ENCODE peak calls at places on chromosomes 5 and 9, in eight cellular contexts. M is cardiac fibroblast, B is epithelial cell of esophagus, E is heart right ventricle, S is colonic mucosa, F is gastrocnemius medialis, C is AG04450, T is IMR-90. A is an unnamed sample.

GRCh38 chr9:129463477-129463876 is 157.4 kb downstream of the C9orf50 start:
- DNase-seq in M (no peak), C (no peak), T (no peak), E (no peak), S (no peak), B (no peak), F (no peak), A (no peak)

GRCh38 chr9:35237303-35237702 is 75.5 kb downstream of the UNC13B start:
- DNase-seq in B (no peak), F (no peak), M (no peak), S (peak; percentile 61), C (no peak), T (no peak), E (no peak), A (no peak)

GRCh38 chr5:73513996-73514395 is 15.8 kb downstream of the BTF3 start:
- DNase-seq in M (no peak), E (no peak), C (no peak), T (no peak), B (no peak), F (no peak), S (peak; percentile 64), A (no peak)

GRCh38 chr5:15249152-15249551 is 250.8 kb upstream of the FBXL7 start:
- DNase-seq in T (peak; percentile 84), E (no peak), C (peak; percentile 32), S (no peak), M (peak; percentile 71), B (peak; percentile 63), F (no peak), A (no peak)

GRCh38 chr5:27472000-27472763 is 433.8 kb upstream of the CDH9 start:
- DNase-seq in E (no peak), S (no peak), M (peak; percentile 26), C (no peak), B (no peak), T (peak; percentile 19), F (no peak), A (no peak)

GRCh38 chr9:27090231-27090630 is 18.8 kb upstream of the TEK start:
- DNase-seq in E (no peak), S (no peak), T (no peak), M (no peak), F (no peak), C (no peak), B (no peak), A (no peak)

GRCh38 chr5:40733842-40734563 is 21.8 kb downstream of the TTC33 start:
- DNase-seq in E (no peak), S (no peak), F (no peak), T (no peak), C (no peak), M (peak; percentile 27), B (no peak), A (no peak)

GRCh38 chr9:16670791-16671190 is 199.7 kb downstream of the BNC2 start:
- DNase-seq in B (no peak), T (no peak), M (no peak), E (no peak), F (no peak), S (no peak), C (no peak), A (no peak)

GRCh38 chr5:159211712-159212111 is 2.4 kb upstream of the RNF145 start:
- DNase-seq in C (no peak), E (no peak), S (peak; percentile 72), F (no peak), M (no peak), T (no peak), B (no peak), A (no peak)

GRCh38 chr9:135339378-135339973 is 140.1 kb upstream of the PPP1R26 start:
- DNase-seq in E (no peak), M (no peak), C (no peak), F (no peak), B (no peak), T (no peak), S (no peak), A (no peak)

GRCh38 chr9:129944501-129945116 is 98.4 kb downstream of the FNBP1 start:
- DNase-seq in E (no peak), F (no peak), T (no peak), M (no peak), C (no peak), S (no peak), B (peak; percentile 15), A (peak; percentile 86)

GRCh38 chr9:92610470-92611420 is 59.2 kb downstream of the IPPK start:
- DNase-seq in S (no peak), F (peak; percentile 49), B (no peak), C (no peak), T (peak; percentile 44), E (peak; percentile 54), M (peak; percentile 35), A (no peak)

GRCh38 chr9:137569609-137570203 is 9.0 kb downstream of the DPH7 start:
- DNase-seq in S (no peak), B (no peak), C (no peak), F (no peak), T (no peak), M (no peak), E (no peak), A (no peak)

GRCh38 chr5:82975812-82976211 is 101.4 kb downstream of the TMEM167A start:
- DNase-seq in C (no peak), B (peak; percentile 90), E (no peak), F (no peak), S (no peak), T (no peak), M (no peak), A (no peak)

GRCh38 chr9:23581936-23582335 is 244.1 kb downstream of the ELAVL2 start:
- DNase-seq in F (no peak), E (no peak), M (no peak), C (no peak), S (no peak), T (no peak), B (peak; percentile 99), A (peak; percentile 25)

GRCh38 chr9:76023715-76024195 is 133.3 kb downstream of the PCSK5 start:
- DNase-seq in E (no peak), M (no peak), T (no peak), S (no peak), C (no peak), B (no peak), F (no peak), A (no peak)

GRCh38 chr5:97297063-97297715 is 114.1 kb upstream of the RIOK2 start:
- DNase-seq in S (peak; percentile 40), E (no peak), C (no peak), T (peak; percentile 23), B (peak; percentile 37), M (peak; percentile 10), F (no peak), A (peak; percentile 27)

GRCh38 chr5:151123897-151124751 is 33.5 kb downstream of the ANXA6 start:
- DNase-seq in B (peak; percentile 32), F (peak; percentile 95), C (no peak), M (peak; percentile 25), S (no peak), T (peak; percentile 39), E (peak; percentile 51), A (no peak)

GRCh38 chr5:80834710-80835109 is 125.5 kb upstream of the RASGRF2 start:
- DNase-seq in S (no peak), M (no peak), F (no peak), C (no peak), T (no peak), E (no peak), B (no peak), A (no peak)

GRCh38 chr5:165328856-165329255 is 1823.4 kb downstream of the MAT2B start:
- DNase-seq in M (no peak), E (no peak), C (peak; percentile 3), B (peak; percentile 51), T (peak; percentile 33), F (no peak), S (no peak), A (no peak)

GRCh38 chr5:180170111-180170809 is 38.8 kb downstream of the RASGEF1C start:
- DNase-seq in B (no peak), E (no peak), S (no peak), F (no peak), T (no peak), M (no peak), C (no peak), A (no peak)

GRCh38 chr5:111550282-111551020 is 38.1 kb upstream of the STARD4 start:
- DNase-seq in S (peak; percentile 82), T (peak; percentile 99), C (peak; percentile 94), F (peak; percentile 84), E (peak; percentile 23), M (peak; percentile 96), B (peak; percentile 100), A (peak; percentile 8)
- H3K4me3 ChIP-seq in S (no peak overlapping the region), T (no peak overlapping the region), C (no peak overlapping the region), F (no peak overlapping the region), E (peak overlapping the region; percentile 21), M (no peak overlapping the region), B (no peak overlapping the region), A (no peak overlapping the region)

DNA sequence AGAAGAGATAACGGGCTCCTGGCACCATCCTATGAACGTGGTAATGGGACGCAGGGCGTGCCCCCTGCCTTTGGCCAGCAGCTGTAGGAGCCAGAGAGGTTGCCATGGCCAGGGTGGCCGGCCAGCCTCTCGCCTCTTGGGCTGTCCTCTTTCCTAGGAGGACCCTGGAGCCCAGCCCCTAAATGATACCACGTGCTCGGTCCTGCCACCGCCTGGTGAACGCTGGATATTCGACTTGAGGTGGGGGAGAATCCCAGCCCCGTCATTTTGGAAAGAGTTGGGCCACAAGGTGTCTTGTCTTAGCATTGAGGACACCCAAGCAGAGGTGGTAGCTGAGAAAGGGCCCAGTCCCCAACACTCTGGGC is 391 bp upstream of the NRG2 start:
- DNase-seq in F (no peak), S (no peak), E (peak; percentile 33), B (no peak), T (no peak), M (no peak), C (no peak), A (no peak)
- TF ChIP-seq CTCF in F (no peak), S (no peak), E (no peak), B (no peak), T (no peak), M (no peak), C (no peak), A (no peak)

DNA sequence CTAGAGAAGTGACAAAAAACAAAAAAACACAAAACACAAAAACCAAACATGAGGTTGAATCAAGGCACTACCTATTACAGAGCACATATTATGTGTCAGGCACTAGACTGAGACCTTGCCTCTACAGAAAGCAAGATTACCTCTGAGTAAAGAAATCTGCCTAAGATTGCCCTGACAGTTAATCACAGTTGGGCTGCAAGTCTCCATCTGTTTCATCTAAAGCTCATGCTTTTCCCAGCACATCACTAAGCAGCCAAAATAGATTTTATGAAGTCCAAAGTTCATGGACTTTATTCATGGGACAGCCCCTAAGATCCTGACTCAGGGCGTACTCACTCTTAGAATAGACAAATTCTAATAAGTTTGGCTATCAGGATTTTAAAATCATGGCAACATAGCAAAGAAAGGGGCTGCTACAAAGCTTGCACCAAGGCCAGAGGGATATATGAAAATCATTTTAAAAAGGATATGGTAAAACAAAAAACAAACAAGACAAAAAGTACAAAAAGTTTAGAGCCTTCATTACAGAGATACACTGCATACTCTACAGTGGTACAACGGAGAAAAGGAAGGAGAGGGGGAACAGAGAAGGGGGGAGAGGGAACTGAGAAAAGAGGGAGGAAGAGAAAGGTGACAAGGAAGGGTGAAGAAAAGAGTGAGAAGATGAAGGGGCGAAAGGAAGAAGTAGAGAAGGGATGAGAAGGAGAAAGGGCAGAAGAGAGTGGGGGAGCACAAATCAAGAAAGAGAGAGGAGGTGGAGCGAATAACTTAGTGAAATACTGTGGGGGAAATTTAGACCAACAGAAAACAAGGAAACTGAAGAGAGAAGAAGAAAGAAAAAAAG is 58.2 kb downstream of the RICTOR start:
- DNase-seq in T (peak; percentile 90), C (peak; percentile 66), S (no peak), B (peak; percentile 57), M (peak; percentile 56), F (no peak), E (no peak), A (no peak)
- H3K4me3 ChIP-seq in T (no peak overlapping the region), C (no peak overlapping the region), S (no peak overlapping the region), B (no peak overlapping the region), M (no peak overlapping the region), F (no peak overlapping the region), E (no peak overlapping the region), A (no peak overlapping the region)

GRCh38 chr5:93582677-93583524 is at the start of gene NR2F1:
- DNase-seq in B (peak; percentile 54), S (peak; percentile 66), E (no peak), M (peak; percentile 100), F (no peak), T (peak; percentile 99), C (peak; percentile 99), A (no peak)
- TF ChIP-seq CTCF in B (no peak), S (no peak), E (no peak), M (no peak), F (no peak), T (peak; percentile 23), C (no peak), A (no peak)